ENCODE peak calls at places on chromosomes 7 and 10, in six cellular contexts. G is coronary artery, O is GM13976, K is kidney epithelial cell, V is OCI-LY7, T is transverse colon. B is an unnamed sample.

GRCh38 chr7:142739927-142740492 is 9.3 kb upstream of the PRSS1 start:
- DNase-seq in K (no peak), O (no peak), V (peak; percentile 84), G (no peak), T (no peak), B (no peak)

GRCh38 chr10:74081192-74081803 is 69.3 kb downstream of the AP3M1 start:
- DNase-seq in G (no peak), T (peak; percentile 42), V (peak; percentile 68), K (no peak), O (peak; percentile 40), B (peak; percentile 37)

GRCh38 chr7:2225830-2226229 is 6.9 kb downstream of the MAD1L1 start:
- DNase-seq in O (no peak), T (no peak), V (no peak), G (no peak), K (no peak), B (no peak)

GRCh38 chr10:28127881-28128280 is 129.0 kb upstream of the ODAD2 start:
- DNase-seq in T (no peak), V (no peak), G (no peak), K (no peak), O (no peak), B (no peak)

GRCh38 chr7:15921576-15921975 is 235.1 kb upstream of the MEOX2 start:
- DNase-seq in T (no peak), G (no peak), K (no peak), V (no peak), O (no peak), B (no peak)

GRCh38 chr10:4067552-4068254 is 282.7 kb upstream of the KLF6 start:
- DNase-seq in V (no peak), T (peak; percentile 75), G (no peak), O (peak; percentile 25), K (no peak), B (peak; percentile 9)

GRCh38 chr7:3910041-3910440 is 609.0 kb downstream of the SDK1 start:
- DNase-seq in K (no peak), O (no peak), T (no peak), V (no peak), G (no peak), B (no peak)

GRCh38 chr10:79192677-79193003 is 123.9 kb downstream of the ZMIZ1 start:
- DNase-seq in K (no peak), O (no peak), T (no peak), G (no peak), V (no peak), B (no peak)

GRCh38 chr10:75717126-75717916 is 285.9 kb downstream of the LRMDA start:
- DNase-seq in G (no peak), T (no peak), O (no peak), K (no peak), V (no peak), B (no peak)

GRCh38 chr10:94439275-94439861 is 37.0 kb downstream of the TBC1D12 start:
- DNase-seq in G (no peak), O (no peak), K (no peak), T (no peak), V (no peak), B (no peak)

GRCh38 chr7:96314402-96315108 is 7.3 kb downstream of the SLC25A13 start:
- DNase-seq in O (no peak), G (no peak), T (no peak), K (no peak), V (no peak), B (no peak)

GRCh38 chr10:48582970-48583369 is 21.9 kb downstream of the ARHGAP22 start:
- DNase-seq in V (no peak), G (peak; percentile 71), T (no peak), O (no peak), K (no peak), B (no peak)

GRCh38 chr7:29281782-29282541 is 87.4 kb downstream of the CHN2 start:
- DNase-seq in O (no peak), G (no peak), V (no peak), K (no peak), T (no peak), B (no peak)

GRCh38 chr7:94838717-94839116 is 68.7 kb upstream of the PPP1R9A start:
- DNase-seq in V (no peak), O (no peak), K (no peak), G (no peak), T (no peak), B (no peak)

GRCh38 chr7:30647589-30647988 is 34.7 kb downstream of the CRHR2 start:
- DNase-seq in G (no peak), V (no peak), O (peak; percentile 15), K (no peak), T (no peak), B (no peak)

GRCh38 chr10:78433063-78433717 is 399.5 kb downstream of the RPS24 start:
- DNase-seq in O (no peak), T (no peak), V (no peak), K (no peak), G (no peak), B (no peak)

GRCh38 chr10:3780056-3780765 is 4.8 kb downstream of the KLF6 start:
- DNase-seq in T (no peak), K (no peak), G (peak; percentile 81), V (no peak), O (no peak), B (no peak)

GRCh38 chr10:57624066-57624465 is 643.6 kb downstream of the IPMK start:
- DNase-seq in G (no peak), K (no peak), T (no peak), O (no peak), V (no peak), B (no peak)

GRCh38 chr7:115024276-115024675 is 102.4 kb downstream of the MDFIC start:
- DNase-seq in T (no peak), K (no peak), O (no peak), G (no peak), V (no peak), B (no peak)

GRCh38 chr7:11817111-11817710 is 14.8 kb downstream of the THSD7A start:
- DNase-seq in O (no peak), V (no peak), T (no peak), G (no peak), K (no peak), B (no peak)

GRCh38 chr10:71339796-71340589 is 20.9 kb downstream of the SLC29A3 start:
- DNase-seq in O (no peak), G (no peak), K (peak; percentile 38), V (no peak), T (peak; percentile 51), B (no peak)

GRCh38 chr7:28417321-28417940 is 5.1 kb downstream of the CREB5 start:
- DNase-seq in V (no peak), T (no peak), O (no peak), K (no peak), G (no peak), B (no peak)

GRCh38 chr10:44070282-44070681 is 314.6 kb downstream of the CXCL12 start:
- DNase-seq in V (no peak), K (no peak), O (no peak), G (no peak), T (peak; percentile 19), B (no peak)

GRCh38 chr10:73095479-73096021 is 1.1 kb downstream of the P4HA1 start:
- DNase-seq in K (no peak), O (no peak), V (peak; percentile 52), G (no peak), T (peak; percentile 58), B (no peak)

DNA sequence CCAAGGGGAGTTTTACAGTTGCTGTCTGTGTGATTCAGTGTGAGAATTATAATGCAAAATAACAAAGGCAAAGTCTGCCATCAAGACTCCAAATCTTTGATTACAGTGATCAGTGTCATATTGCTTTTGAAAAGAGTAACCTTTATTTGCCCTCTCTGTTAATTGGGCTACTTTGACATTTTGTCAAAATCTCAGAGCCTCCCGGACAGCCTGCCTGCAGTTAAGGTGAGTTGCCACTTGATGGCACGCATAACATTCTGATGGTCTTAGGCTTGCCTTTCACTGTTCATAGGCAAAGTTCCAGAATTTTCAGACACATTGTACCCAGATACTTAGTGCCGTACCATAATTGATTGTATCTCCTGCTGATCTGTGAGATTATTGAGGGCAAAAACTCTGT is 253.5 kb downstream of the ABCA13 start:
- DNase-seq in O (peak; percentile 38), V (peak; percentile 57), G (no peak), K (no peak), T (no peak), B (peak; percentile 14)
- TF ChIP-seq CTCF in O (peak; percentile 56), V (peak; percentile 81), G (no peak), K (peak; percentile 64), T (peak; percentile 37), B (peak; percentile 61)

GRCh38 chr10:97059006-97059871 is 126.5 kb downstream of the SLIT1 start:
- DNase-seq in O (no peak), V (no peak), T (no peak), K (no peak), G (no peak), B (no peak)
- TF ChIP-seq CTCF in O (no peak), V (no peak), T (no peak), K (no peak), G (no peak), B (no peak)

DNA sequence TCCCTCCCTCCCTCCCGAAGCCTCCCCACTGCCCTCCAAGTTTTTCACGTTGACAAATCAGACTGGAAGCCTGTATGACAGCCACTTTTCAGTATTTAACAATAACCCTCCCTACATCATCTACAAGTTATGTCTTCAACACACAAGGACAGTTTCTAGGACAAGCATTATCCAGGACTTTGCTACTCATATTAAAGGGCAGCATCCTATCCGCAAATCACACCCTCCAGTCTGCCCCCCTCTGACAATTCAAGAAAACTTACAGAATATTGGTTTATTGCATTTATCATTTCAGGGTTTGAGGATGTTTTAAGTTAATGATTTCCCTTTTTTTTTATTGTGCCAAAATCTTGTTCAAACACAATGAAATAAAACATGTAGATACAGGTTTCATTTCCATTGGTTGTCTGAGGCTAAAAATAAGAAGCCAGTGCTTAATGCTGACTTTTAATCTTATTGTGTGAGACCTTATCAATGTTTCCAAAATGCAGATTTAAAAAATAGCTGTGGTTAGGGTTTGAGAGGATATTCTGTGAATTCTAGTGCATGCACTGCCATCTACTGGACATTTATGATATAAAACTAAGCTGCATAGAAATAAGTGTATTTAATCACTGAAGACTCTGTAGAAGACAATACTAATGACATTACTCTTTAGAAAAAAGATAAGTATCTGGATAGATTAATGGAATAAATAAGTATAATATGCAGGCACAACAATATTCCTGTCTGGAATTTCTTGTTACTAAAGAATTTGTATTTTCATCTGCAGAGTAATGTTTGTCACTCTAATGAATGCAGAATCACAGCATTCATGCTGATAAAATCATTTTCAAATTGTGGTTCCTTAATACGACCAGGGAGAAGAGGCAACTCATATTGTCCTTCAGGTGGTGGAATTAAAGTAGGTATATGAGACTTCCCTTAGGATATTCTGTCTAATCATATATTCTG is 64.1 kb downstream of the CAV1 start:
- DNase-seq in K (no peak), T (no peak), G (no peak), V (peak; percentile 57), O (peak; percentile 10), B (peak; percentile 9)
- TF ChIP-seq CTCF in K (peak; percentile 37), T (peak; percentile 81), G (peak; percentile 42), V (peak; percentile 92), O (peak; percentile 52), B (peak; percentile 61)

DNA sequence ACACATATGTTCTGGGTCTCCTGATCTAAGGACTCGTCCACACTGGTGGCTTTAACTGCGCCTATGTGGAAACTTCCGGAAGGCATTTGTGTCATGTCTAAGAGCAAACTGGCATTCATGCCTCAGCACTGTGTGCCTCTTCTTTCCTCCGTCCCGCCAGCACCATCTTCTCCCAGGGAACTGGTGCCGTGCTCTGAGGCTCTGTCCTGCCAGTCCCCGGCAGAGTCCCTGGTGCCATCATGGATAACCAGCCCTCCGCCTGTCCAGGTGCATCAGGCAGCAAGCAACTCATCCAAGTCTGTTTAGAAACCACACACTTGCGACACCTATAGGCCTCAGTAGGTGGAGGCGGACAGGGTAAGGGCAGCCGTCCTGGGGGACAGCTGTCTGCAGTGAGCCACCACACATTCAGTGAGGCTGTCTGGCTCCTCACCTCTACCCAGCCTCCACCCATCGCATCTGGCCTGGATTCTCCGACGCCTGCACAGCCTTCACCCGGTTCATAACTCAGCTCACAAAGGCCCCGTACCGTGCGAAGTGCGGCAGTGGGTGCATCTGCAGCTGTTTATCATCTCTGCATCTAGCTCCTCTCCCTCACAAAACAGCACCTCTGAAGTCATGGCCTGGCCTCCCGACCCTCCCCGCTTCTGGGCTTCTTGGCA is 162.7 kb downstream of the DIP2C start:
- DNase-seq in G (no peak), T (no peak), K (no peak), O (no peak), V (peak; percentile 87), B (no peak)
- TF ChIP-seq CTCF in G (no peak), T (no peak), K (no peak), O (no peak), V (peak; percentile 88), B (no peak)